ENCODE peak calls at places on chromosome 18, in four cellular contexts. X is fibroblast of villous mesenchyme, K is heart left ventricle, A is A549. C is an unnamed sample.

GRCh38 chr18:77250501-77250925 is 865 bp downstream of the GALR1 start:
- DNase-seq in X (no peak), K (no peak), A (no peak), C (no peak)

GRCh38 chr18:24868760-24869237 is 408.4 kb downstream of the HRH4 start:
- DNase-seq in A (no peak), X (peak), K (no peak), C (no peak)

GRCh38 chr18:57748770-57749603 is 54.1 kb downstream of the ATP8B1 start:
- DNase-seq in X (peak), K (no peak), A (peak), C (peak)

GRCh38 chr18:52287151-52287550 is 52.8 kb upstream of the DCC start:
- DNase-seq in K (no peak), A (no peak), X (no peak), C (peak)

GRCh38 chr18:5746844-5747243 is 148.5 kb downstream of the TMEM200C start:
- DNase-seq in K (no peak), A (no peak), X (no peak), C (no peak)

GRCh38 chr18:21386523-21387240 is 144.7 kb downstream of the GREB1L start:
- DNase-seq in K (no peak), A (no peak), X (no peak), C (no peak)

GRCh38 chr18:57121542-57122112 is 25.3 kb upstream of the BOD1L2 start:
- DNase-seq in K (no peak), A (no peak), X (no peak), C (no peak)

GRCh38 chr18:55322176-55322735 is 265.7 kb downstream of the TCF4 start:
- DNase-seq in A (peak), X (peak), K (peak), C (peak)

GRCh38 chr18:59662008-59662701 is 35.1 kb downstream of the CCBE1 start:
- DNase-seq in K (no peak), X (no peak), A (no peak), C (peak)

GRCh38 chr18:61570070-61570469 is 236.8 kb downstream of the CDH20 start:
- DNase-seq in A (no peak), K (no peak), X (no peak), C (no peak)

GRCh38 chr18:27461957-27462356 is 276.8 kb upstream of the CHST9 start:
- DNase-seq in A (no peak), K (no peak), X (no peak), C (no peak)

GRCh38 chr18:43578636-43579203 is 301.4 kb upstream of the SYT4 start:
- DNase-seq in K (no peak), X (no peak), A (no peak), C (peak)

GRCh38 chr18:32754508-32755263 is 18.1 kb downstream of the KLHL14 start:
- DNase-seq in X (no peak), K (no peak), A (no peak), C (no peak)

GRCh38 chr18:41529093-41529492 is 425.9 kb upstream of the PIK3C3 start:
- DNase-seq in A (no peak), K (no peak), X (no peak), C (no peak)

GRCh38 chr18:58140366-58141325 is 96.6 kb downstream of the NEDD4L start:
- DNase-seq in K (no peak), A (no peak), X (no peak), C (no peak)

GRCh38 chr18:56509656-56510055 is 128.7 kb downstream of the TXNL1 start:
- DNase-seq in A (no peak), K (no peak), X (no peak), C (peak)

GRCh38 chr18:80029690-80030089 is 4.5 kb upstream of the RBFA start:
- DNase-seq in A (no peak), K (no peak), X (no peak), C (no peak)

GRCh38 chr18:48446582-48447225 is 37.5 kb upstream of the ZBTB7C start:
- DNase-seq in K (peak), A (peak), X (peak), C (peak)

GRCh38 chr18:79544386-79544963 is 135.1 kb upstream of the CTDP1 start:
- DNase-seq in A (no peak), X (no peak), K (no peak), C (no peak)

GRCh38 chr18:58166278-58166844 is 122.3 kb downstream of the NEDD4L start:
- DNase-seq in X (no peak), K (no peak), A (no peak), C (no peak)

GRCh38 chr18:4599312-4599711 is 144.2 kb upstream of the DLGAP1 start:
- DNase-seq in K (no peak), A (no peak), X (no peak), C (no peak)

GRCh38 chr18:36420826-36421225 is 123.3 kb downstream of the FHOD3 start:
- DNase-seq in A (no peak), K (no peak), X (no peak), C (no peak)

GRCh38 chr18:56028514-56028913 is 440.5 kb upstream of the TCF4 start:
- DNase-seq in X (no peak), A (peak), K (no peak), C (peak)

GRCh38 chr18:22670914-22671313 is 253.2 kb upstream of the CTAGE1 start:
- DNase-seq in A (no peak), K (no peak), X (no peak), C (peak)

GRCh38 chr18:69956655-69957054 is 9.0 kb upstream of the CD226 start:
- DNase-seq in X (no peak), K (no peak), A (no peak), C (no peak)

GRCh38 chr18:12777543-12777942 is 74.7 kb downstream of the PSMG2 start:
- DNase-seq in A (no peak), K (no peak), X (peak), C (no peak)
- H3K4me3 ChIP-seq in A (no peak), K (no peak), X (peak), C (peak)

GRCh38 chr18:12252061-12252460 is 2.1 kb upstream of the CIDEA start:
- DNase-seq in A (no peak), K (no peak), X (no peak), C (no peak)

GRCh38 chr18:12254820-12255511 is 805 bp downstream of the CIDEA start:
- DNase-seq in A (no peak), K (no peak), X (no peak), C (no peak)

GRCh38 chr18:12253027-12253426 is 1.1 kb upstream of the CIDEA start:
- DNase-seq in A (no peak), K (no peak), X (no peak), C (no peak)

GRCh38 chr18:12254137-12254819 is at the start of gene CIDEA:
- DNase-seq in X (peak), K (no peak), A (no peak), C (no peak)

DNA sequence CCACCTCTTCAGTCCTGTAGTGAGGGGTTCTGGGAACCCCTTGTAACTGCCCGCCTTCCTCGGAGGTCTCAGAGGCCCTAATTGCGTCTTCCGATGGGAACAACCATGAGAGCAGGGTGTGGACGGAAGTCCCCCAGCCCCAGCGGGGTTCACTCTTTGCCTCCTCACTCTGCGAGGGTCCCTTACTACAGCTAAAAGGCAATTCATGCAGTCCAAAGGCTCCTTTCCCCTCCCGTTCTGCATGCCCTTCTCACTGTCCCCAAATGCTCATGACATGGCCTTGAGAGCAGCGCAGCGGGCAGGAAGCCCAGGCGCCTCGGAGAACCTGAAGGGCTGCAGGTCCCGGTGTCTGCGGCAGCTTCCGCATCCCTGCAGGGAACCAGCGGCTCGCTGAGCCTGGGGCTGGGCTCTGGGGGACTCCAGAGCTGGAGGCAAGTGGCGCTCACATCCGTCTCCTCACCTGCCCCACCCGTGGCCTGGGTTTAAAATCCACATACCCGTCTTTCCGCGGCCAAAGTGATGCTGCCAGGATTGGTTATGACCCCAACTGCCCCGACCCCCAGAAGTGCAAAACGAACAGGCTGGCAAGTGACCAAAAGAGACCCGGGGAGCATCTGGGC is 534 bp upstream of the CIDEA start:
- DNase-seq in K (peak), X (no peak), A (no peak), C (no peak)
- H3K4me3 ChIP-seq in K (peak), X (peak), A (peak), C (peak)

DNA sequence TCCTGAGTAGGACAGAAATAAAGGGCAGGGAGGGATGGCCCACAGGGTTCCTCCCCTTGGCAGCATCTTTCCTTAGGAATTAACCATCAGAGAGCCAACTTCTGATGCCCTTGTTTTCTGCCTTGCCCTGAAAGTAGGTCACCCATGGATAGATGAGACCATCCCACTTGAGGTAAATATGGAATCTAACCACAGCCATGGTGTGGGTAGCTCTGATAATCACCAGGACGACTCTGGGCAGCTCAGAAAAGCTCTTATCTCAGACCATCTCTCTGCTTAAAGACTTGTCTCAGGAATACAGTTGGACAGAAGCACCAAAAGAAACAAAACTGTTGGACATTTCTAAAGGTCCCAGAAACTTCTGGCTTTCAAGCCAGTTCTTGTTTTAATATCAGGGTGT is 101.4 kb upstream of the CELF4 start:
- DNase-seq in K (no peak), A (no peak), X (no peak), C (no peak)
- H3K4me3 ChIP-seq in K (no peak), A (no peak), X (no peak), C (no peak)

GRCh38 chr18:3218817-3219216 is 951 bp downstream of the MYOM1 start:
- DNase-seq in A (no peak), K (no peak), X (no peak), C (no peak)

GRCh38 chr18:3217930-3218647 is 1.7 kb downstream of the MYOM1 start:
- DNase-seq in A (peak), X (no peak), K (no peak), C (peak)

GRCh38 chr18:3216987-3217386 is 2.8 kb downstream of the MYOM1 start:
- DNase-seq in X (no peak), K (no peak), A (no peak), C (no peak)

GRCh38 chr18:3221496-3221895 is 1.7 kb upstream of the MYOM1 start:
- DNase-seq in A (no peak), X (no peak), K (no peak), C (no peak)

DNA sequence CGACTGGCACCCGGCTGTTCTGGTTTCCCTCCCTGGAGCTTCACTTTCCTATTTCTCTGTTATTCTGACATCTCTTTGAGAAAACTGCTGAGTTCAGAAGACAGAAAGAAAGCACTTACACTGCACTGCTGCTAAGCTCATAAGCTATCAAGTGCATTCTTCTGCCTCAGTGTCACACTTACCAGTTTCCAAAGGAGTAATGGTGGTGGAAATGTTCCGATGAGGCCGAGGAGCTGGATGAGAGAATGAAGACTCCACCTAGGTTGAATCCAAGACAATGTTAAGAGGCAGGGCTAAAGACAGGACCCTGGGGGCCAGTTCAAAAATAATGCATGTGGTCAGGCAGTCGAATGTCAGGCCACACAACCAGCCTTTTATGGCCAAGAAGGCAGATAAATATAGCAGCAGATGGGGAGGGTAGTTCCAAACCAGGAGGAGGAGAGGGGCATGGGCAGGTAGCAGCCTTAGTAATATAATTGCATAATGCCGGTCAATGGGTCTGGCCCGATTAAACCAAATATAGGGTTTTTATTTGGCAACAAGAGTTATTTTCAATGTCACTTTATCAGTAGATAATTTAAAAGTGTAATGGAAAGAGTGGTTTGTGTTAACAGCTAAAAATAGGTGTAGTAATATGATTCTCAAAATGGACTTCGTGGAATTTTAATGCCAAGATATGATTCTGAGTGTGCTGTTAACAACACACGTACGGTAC is at the start of gene MYOM1:
- DNase-seq in K (peak), A (no peak), X (no peak), C (peak)
- H3K4me3 ChIP-seq in K (peak), A (no peak), X (no peak), C (no peak)

GRCh38 chr18:63132819-63133200 is 186.8 kb downstream of the BCL2 start:
- DNase-seq in X (no peak), A (no peak), K (no peak), C (no peak)
- H3K4me3 ChIP-seq in X (no peak), A (no peak), K (no peak), C (no peak)

GRCh38 chr18:9091066-9091476 is 11.4 kb upstream of the NDUFV2 start:
- DNase-seq in K (no peak), X (no peak), A (no peak), C (no peak)
- H3K4me3 ChIP-seq in K (no peak), X (no peak), A (no peak), C (no peak)

GRCh38 chr18:11570073-11570588 is 39.3 kb upstream of the SLC35G4 start:
- DNase-seq in A (no peak), K (no peak), X (no peak), C (no peak)
- H3K4me3 ChIP-seq in A (no peak), K (no peak), X (no peak), C (no peak)

C was measured in choroid plexus epithelial cell.